ENCODE peak calls at places on chromosomes 12 and 14, in seven cellular contexts. One of them, this sample, is unnamed.

GRCh38 chr12:13114251-13115052 is 11.0 kb upstream of the GSG1 start:
- DNase-seq in H54: no peak
- DNase-seq in NCI-H2171: no peak
- DNase-seq in GM18507: no peak
- DNase-seq in CD8-positive, alpha-beta memory T cell: no peak
- DNase-seq in T-helper 9 cell: no peak
- DNase-seq in mucosa of gallbladder: no peak
- DNase-seq in this sample: no peak

GRCh38 chr14:43729149-43729548 is 777.9 kb downstream of the FSCB start:
- DNase-seq in H54: no peak
- DNase-seq in NCI-H2171: no peak
- DNase-seq in GM18507: no peak
- DNase-seq in CD8-positive, alpha-beta memory T cell: no peak
- DNase-seq in T-helper 9 cell: no peak
- DNase-seq in mucosa of gallbladder: no peak
- DNase-seq in this sample: no peak

GRCh38 chr14:27573018-27573417 is 975.2 kb upstream of the NOVA1 start:
- DNase-seq in H54: no peak
- DNase-seq in NCI-H2171: no peak
- DNase-seq in GM18507: no peak
- DNase-seq in CD8-positive, alpha-beta memory T cell: no peak
- DNase-seq in T-helper 9 cell: no peak
- DNase-seq in mucosa of gallbladder: no peak
- DNase-seq in this sample: no peak

GRCh38 chr14:97180304-97181200 is 383.4 kb downstream of the VRK1 start:
- DNase-seq in H54: peak; percentile 69
- DNase-seq in NCI-H2171: no peak
- DNase-seq in GM18507: no peak
- DNase-seq in CD8-positive, alpha-beta memory T cell: no peak
- DNase-seq in T-helper 9 cell: no peak
- DNase-seq in mucosa of gallbladder: no peak
- DNase-seq in this sample: no peak

GRCh38 chr12:64759035-64759894 is at the start of gene GNS:
- DNase-seq in H54: peak; percentile 92
- DNase-seq in NCI-H2171: peak; percentile 84
- DNase-seq in GM18507: peak; percentile 92
- DNase-seq in CD8-positive, alpha-beta memory T cell: peak; percentile 90
- DNase-seq in T-helper 9 cell: peak; percentile 92
- DNase-seq in mucosa of gallbladder: peak; percentile 96
- DNase-seq in this sample: peak; percentile 99

GRCh38 chr14:70052990-70053389 is 135.8 kb downstream of the SLC8A3 start:
- DNase-seq in H54: no peak
- DNase-seq in NCI-H2171: no peak
- DNase-seq in GM18507: no peak
- DNase-seq in CD8-positive, alpha-beta memory T cell: no peak
- DNase-seq in T-helper 9 cell: no peak
- DNase-seq in mucosa of gallbladder: peak; percentile 48
- DNase-seq in this sample: no peak

GRCh38 chr12:51891843-51892242 is 3.9 kb downstream of the ANKRD33 start:
- DNase-seq in H54: no peak
- DNase-seq in NCI-H2171: no peak
- DNase-seq in GM18507: no peak
- DNase-seq in CD8-positive, alpha-beta memory T cell: no peak
- DNase-seq in T-helper 9 cell: no peak
- DNase-seq in mucosa of gallbladder: no peak
- DNase-seq in this sample: no peak

GRCh38 chr12:124391340-124392261 is 96.7 kb downstream of the RFLNA start:
- DNase-seq in H54: no peak
- DNase-seq in NCI-H2171: no peak
- DNase-seq in GM18507: peak; percentile 69
- DNase-seq in CD8-positive, alpha-beta memory T cell: no peak
- DNase-seq in T-helper 9 cell: peak; percentile 17
- DNase-seq in mucosa of gallbladder: peak; percentile 62
- DNase-seq in this sample: no peak

GRCh38 chr14:69084023-69084422 is 68.9 kb downstream of the DCAF5 start:
- DNase-seq in H54: no peak
- DNase-seq in NCI-H2171: no peak
- DNase-seq in GM18507: no peak
- DNase-seq in CD8-positive, alpha-beta memory T cell: no peak
- DNase-seq in T-helper 9 cell: no peak
- DNase-seq in mucosa of gallbladder: no peak
- DNase-seq in this sample: no peak

GRCh38 chr14:44529026-44529425 is 21.9 kb upstream of the FSCB start:
- DNase-seq in H54: no peak
- DNase-seq in NCI-H2171: no peak
- DNase-seq in GM18507: no peak
- DNase-seq in CD8-positive, alpha-beta memory T cell: no peak
- DNase-seq in T-helper 9 cell: no peak
- DNase-seq in mucosa of gallbladder: no peak
- DNase-seq in this sample: no peak

GRCh38 chr14:71361335-71361734 is 454.1 kb downstream of the PCNX1 start:
- DNase-seq in H54: no peak
- DNase-seq in NCI-H2171: no peak
- DNase-seq in GM18507: no peak
- DNase-seq in CD8-positive, alpha-beta memory T cell: no peak
- DNase-seq in T-helper 9 cell: no peak
- DNase-seq in mucosa of gallbladder: no peak
- DNase-seq in this sample: no peak

GRCh38 chr12:17016116-17016864 is 410.3 kb upstream of the LMO3 start:
- DNase-seq in H54: no peak
- DNase-seq in NCI-H2171: no peak
- DNase-seq in GM18507: no peak
- DNase-seq in CD8-positive, alpha-beta memory T cell: no peak
- DNase-seq in T-helper 9 cell: no peak
- DNase-seq in mucosa of gallbladder: no peak
- DNase-seq in this sample: no peak

GRCh38 chr12:126362964-126363363 is 1297.7 kb downstream of the AACS start:
- DNase-seq in H54: no peak
- DNase-seq in NCI-H2171: no peak
- DNase-seq in GM18507: no peak
- DNase-seq in CD8-positive, alpha-beta memory T cell: no peak
- DNase-seq in T-helper 9 cell: no peak
- DNase-seq in mucosa of gallbladder: no peak
- DNase-seq in this sample: no peak

GRCh38 chr12:69601962-69602685 is 8.6 kb downstream of the LRRC10 start:
- DNase-seq in H54: no peak
- DNase-seq in NCI-H2171: no peak
- DNase-seq in GM18507: no peak
- DNase-seq in CD8-positive, alpha-beta memory T cell: no peak
- DNase-seq in T-helper 9 cell: no peak
- DNase-seq in mucosa of gallbladder: no peak
- DNase-seq in this sample: no peak

GRCh38 chr14:50344831-50345563 is 32.9 kb downstream of the DMAC2L start:
- DNase-seq in H54: no peak
- DNase-seq in NCI-H2171: no peak
- DNase-seq in GM18507: no peak
- DNase-seq in CD8-positive, alpha-beta memory T cell: no peak
- DNase-seq in T-helper 9 cell: no peak
- DNase-seq in mucosa of gallbladder: no peak
- DNase-seq in this sample: no peak

GRCh38 chr12:113186033-113186365 is 478 bp downstream of the RITA1 start:
- DNase-seq in H54: no peak
- DNase-seq in NCI-H2171: no peak
- DNase-seq in GM18507: no peak
- DNase-seq in CD8-positive, alpha-beta memory T cell: no peak
- DNase-seq in T-helper 9 cell: no peak
- DNase-seq in mucosa of gallbladder: no peak
- DNase-seq in this sample: no peak